ENCODE peak calls at places on chromosomes 1 and 21, in four cellular contexts. G, P, M and Z are unnamed samples.
A peak's percentile ranks its signal among the peaks of the same experiment; 100 is the strongest.

GRCh38 chr1:86618358-86618757 is 71.5 kb downstream of the CLCA4 start:
- DNase-seq in G (no peak), P (no peak), M (no peak), Z (no peak)

GRCh38 chr21:21688877-21689276 is 690.7 kb downstream of the NCAM2 start:
- DNase-seq in P (no peak), G (no peak), M (no peak), Z (no peak)

GRCh38 chr1:12072741-12073140 is 9.6 kb downstream of the TNFRSF8 start:
- DNase-seq in P (no peak), G (no peak), M (no peak), Z (no peak)

GRCh38 chr1:157011845-157012244 is 33.7 kb downstream of the ARHGEF11 start:
- DNase-seq in M (no peak), P (no peak), G (no peak), Z (no peak)

GRCh38 chr21:42039911-42040351 is 29.8 kb upstream of the ZBTB21 start:
- DNase-seq in P (no peak), M (no peak), G (no peak), Z (no peak)

GRCh38 chr1:234708700-234709395 is 98.9 kb upstream of the IRF2BP2 start:
- DNase-seq in P (no peak), G (no peak), M (no peak), Z (no peak)

GRCh38 chr1:167093863-167094516 is at the start of gene STYXL2:
- DNase-seq in P (no peak), M (no peak), G (no peak), Z (no peak)

GRCh38 chr1:66300986-66301451 is 232.9 kb upstream of the SGIP1 start:
- DNase-seq in G (no peak), P (peak; percentile 53), M (no peak), Z (no peak)

GRCh38 chr21:31358148-31358547 is 14.1 kb upstream of the TIAM1 start:
- DNase-seq in M (no peak), G (no peak), P (no peak), Z (no peak)

GRCh38 chr1:153752561-153753195 is 22.5 kb upstream of the SLC27A3 start:
- DNase-seq in P (no peak), M (no peak), G (no peak), Z (no peak)

GRCh38 chr1:74729741-74730478 is 2.9 kb downstream of the CRYZ start:
- DNase-seq in M (peak; percentile 80), P (no peak), G (peak; percentile 82), Z (peak; percentile 14)

GRCh38 chr1:183989078-183989577 is 48.4 kb downstream of the COLGALT2 start:
- DNase-seq in P (peak; percentile 83), G (no peak), M (no peak), Z (peak; percentile 62)

GRCh38 chr1:156692958-156693857 is 12.2 kb downstream of the CRABP2 start:
- DNase-seq in G (no peak), P (no peak), M (peak; percentile 23), Z (peak; percentile 81)

GRCh38 chr1:109763646-109764415 is at the start of gene EPS8L3:
- DNase-seq in G (peak; percentile 49), M (peak; percentile 87), P (no peak), Z (no peak)

GRCh38 chr1:25106981-25107642 is 125.2 kb downstream of the SYF2 start:
- DNase-seq in G (no peak), M (no peak), P (no peak), Z (no peak)

GRCh38 chr1:59290173-59290954 is 6.5 kb upstream of the FGGY start:
- DNase-seq in M (peak; percentile 56), G (peak; percentile 68), P (no peak), Z (peak; percentile 15)

GRCh38 chr1:180636138-180636537 is 4.3 kb downstream of the XPR1 start:
- DNase-seq in P (no peak), G (peak; percentile 35), M (no peak), Z (no peak)

GRCh38 chr1:221487781-221488520 is 253.9 kb downstream of the DUSP10 start:
- DNase-seq in G (peak; percentile 74), P (no peak), M (no peak), Z (no peak)

GRCh38 chr21:45853703-45854342 is 127.7 kb upstream of the COL6A1 start:
- DNase-seq in G (no peak), P (no peak), M (no peak), Z (no peak)

GRCh38 chr1:94539496-94539895 is 2.1 kb downstream of the F3 start:
- DNase-seq in P (no peak), M (no peak), G (no peak), Z (no peak)

DNA sequence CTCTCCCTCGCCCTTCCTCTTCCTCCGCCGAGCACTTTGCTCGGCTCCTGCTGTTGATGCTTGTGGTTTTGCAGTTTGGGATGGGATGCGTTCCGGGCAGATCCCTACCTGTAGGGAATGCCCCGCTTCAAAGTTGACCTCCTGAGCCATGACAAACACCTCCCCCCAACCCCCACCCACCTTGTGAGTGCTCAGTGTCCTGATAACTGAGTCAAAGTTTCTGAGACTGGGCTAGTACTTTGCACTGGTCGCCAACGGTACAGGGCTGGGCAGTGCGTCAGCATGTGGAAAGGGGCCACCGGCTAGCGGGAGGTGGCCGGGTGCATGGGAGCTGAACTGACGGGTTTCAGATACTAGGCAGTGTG is 771 bp downstream of the RABGAP1L start:
- DNase-seq in P (no peak), G (peak; percentile 11), M (peak; percentile 55), Z (peak; percentile 58)
- TF ChIP-seq CHD4 in P (no peak), G (no peak), M (no peak), Z (no peak)

GRCh38 chr1:6495041-6495441 is 3.6 kb upstream of the PLEKHG5 start:
- DNase-seq in M (no peak), P (no peak), G (no peak), Z (no peak)
- H3K4me2 ChIP-seq in M (no peak overlapping the region), P (no peak overlapping the region), G (no peak overlapping the region), Z (no peak overlapping the region)

GRCh38 chr1:32893198-32894018 is 7.1 kb downstream of the HPCA start:
- DNase-seq in P (no peak), G (peak; percentile 38), M (no peak), Z (peak; percentile 86)
- TF ChIP-seq POLR2A in P (no peak), G (no peak), M (no peak), Z (no peak)

DNA sequence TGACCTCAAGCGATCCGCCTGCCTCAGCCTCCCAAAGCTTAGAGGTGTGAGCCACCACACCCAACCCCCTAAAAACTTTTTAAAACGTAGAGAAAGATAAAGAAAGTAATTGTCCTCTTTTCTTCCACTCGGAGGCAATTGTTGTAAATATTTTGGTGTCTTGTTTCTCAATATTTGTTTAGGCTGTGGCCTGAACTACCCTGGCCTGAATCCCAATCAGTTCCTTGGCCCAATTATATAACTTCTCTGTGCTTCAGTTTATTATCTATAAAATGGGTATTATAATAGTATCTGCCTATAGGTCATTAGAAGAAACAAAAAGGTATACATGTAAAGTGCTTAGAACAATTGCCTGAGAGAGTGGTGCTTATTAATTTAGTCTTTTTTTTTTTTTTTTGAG is 1.8 kb upstream of the ATP5PO start:
- DNase-seq in G (no peak), P (no peak), M (no peak), Z (no peak)
- TF ChIP-seq CHD4 in G (no peak), P (no peak), M (no peak), Z (no peak)

GRCh38 chr1:172343246-172344099 is 77.0 kb upstream of the C1orf105 start:
- DNase-seq in G (no peak), M (no peak), P (no peak), Z (no peak)
- H3K4me2 ChIP-seq in G (peak overlapping the region; percentile 55), M (no peak overlapping the region), P (peak overlapping the region; percentile 75), Z (no peak overlapping the region)

GRCh38 chr1:21329209-21329844 is 39.1 kb upstream of the ECE1 start:
- DNase-seq in G (no peak), M (peak; percentile 98), P (no peak), Z (no peak)
- TF ChIP-seq POLR2A in G (no peak), M (peak; percentile 67), P (no peak), Z (no peak)

DNA sequence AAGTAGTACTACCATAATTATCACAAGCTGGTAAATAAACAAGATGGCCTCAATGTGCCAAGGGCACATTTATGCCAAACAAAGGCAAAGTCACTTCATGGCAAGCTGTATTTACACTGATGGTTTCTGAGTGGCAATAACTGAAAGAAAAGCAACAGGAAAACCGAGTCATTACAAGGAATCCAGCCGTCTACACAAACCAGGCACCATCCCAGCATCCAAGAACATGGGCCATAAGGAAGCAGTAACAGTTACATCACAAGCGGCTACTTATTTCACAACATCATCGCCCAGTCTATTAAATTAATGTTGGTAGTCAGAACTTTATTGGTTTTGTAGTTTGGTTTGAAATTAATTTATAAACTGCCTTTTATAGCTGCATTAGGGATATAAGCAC is 214.2 kb downstream of the RERE start:
- DNase-seq in G (no peak), M (no peak), P (no peak), Z (no peak)
- TF ChIP-seq CHD4 in G (no peak), M (no peak), P (no peak), Z (no peak)